ENCODE peak calls at places on chromosomes 7 and 10, in seven cellular contexts. W, S, X, N, D, I and A are unnamed samples.
A peak's percentile ranks its signal among the peaks of the same experiment; 100 is the strongest.

GRCh38 chr7:73842248-73842895 is at the start of gene METTL27:
- DNase-seq in W (peak; percentile 88), S (peak; percentile 97), X (peak; percentile 95), N (peak; percentile 91), D (peak; percentile 90), I (peak; percentile 94), A (peak; percentile 90)

GRCh38 chr7:116953727-116954442 is 584 bp downstream of the ST7 start:
- DNase-seq in W (peak; percentile 43), S (peak; percentile 69), X (peak; percentile 90), N (peak; percentile 81), D (peak; percentile 84), I (peak; percentile 50), A (peak; percentile 56)

GRCh38 chr7:118005021-118005420 is 131.8 kb upstream of the CTTNBP2 start:
- DNase-seq in W (no peak), S (no peak), X (no peak), N (no peak), D (no peak), I (no peak), A (no peak)

GRCh38 chr10:127046975-127047877 is 142.0 kb downstream of the DOCK1 start:
- DNase-seq in W (no peak), S (no peak), X (no peak), N (peak; percentile 19), D (peak; percentile 43), I (no peak), A (no peak)

GRCh38 chr10:112951349-112952281 is 1.6 kb downstream of the TCF7L2 start:
- DNase-seq in W (peak; percentile 72), S (peak; percentile 79), X (peak; percentile 87), N (peak; percentile 66), D (peak; percentile 85), I (peak; percentile 58), A (peak; percentile 61)

GRCh38 chr7:16755397-16755796 is 1.8 kb downstream of the TSPAN13 start:
- DNase-seq in W (no peak), S (no peak), X (no peak), N (peak; percentile 36), D (peak; percentile 39), I (no peak), A (no peak)

GRCh38 chr10:79399242-79399831 is 46.1 kb downstream of the ZCCHC24 start:
- DNase-seq in W (no peak), S (peak; percentile 59), X (peak; percentile 86), N (peak; percentile 96), D (peak; percentile 98), I (peak; percentile 86), A (peak; percentile 67)

GRCh38 chr7:121288894-121289293 is 39.9 kb upstream of the WNT16 start:
- DNase-seq in W (peak; percentile 79), S (no peak), X (no peak), N (peak; percentile 23), D (peak; percentile 82), I (no peak), A (no peak)

GRCh38 chr10:122490268-122490667 is 28.9 kb downstream of the HTRA1 start:
- DNase-seq in W (no peak), S (no peak), X (no peak), N (peak; percentile 35), D (peak; percentile 72), I (no peak), A (no peak)

GRCh38 chr10:71433983-71434744 is 37.4 kb downstream of the CDH23 start:
- DNase-seq in W (no peak), S (no peak), X (peak; percentile 71), N (no peak), D (no peak), I (no peak), A (no peak)

GRCh38 chr10:5557799-5558771 is 33.3 kb downstream of the CALML3 start:
- DNase-seq in W (no peak), S (no peak), X (peak; percentile 70), N (no peak), D (no peak), I (no peak), A (no peak)

GRCh38 chr10:86730227-86730626 is 26.2 kb upstream of the BMPR1A start:
- DNase-seq in W (no peak), S (no peak), X (no peak), N (no peak), D (no peak), I (no peak), A (no peak)

GRCh38 chr7:151503902-151504714 is 15.6 kb downstream of the RHEB start:
- DNase-seq in W (no peak), S (no peak), X (no peak), N (peak; percentile 86), D (peak; percentile 96), I (peak; percentile 63), A (no peak)

GRCh38 chr7:91033574-91033973 is 230.7 kb upstream of the FZD1 start:
- DNase-seq in W (no peak), S (no peak), X (no peak), N (no peak), D (no peak), I (no peak), A (no peak)

GRCh38 chr7:101650579-101651081 is 21.5 kb upstream of the MYL10 start:
- DNase-seq in W (no peak), S (no peak), X (no peak), N (no peak), D (no peak), I (no peak), A (no peak)

GRCh38 chr10:13550813-13551212 is 22.0 kb upstream of the BEND7 start:
- DNase-seq in W (no peak), S (no peak), X (no peak), N (no peak), D (no peak), I (no peak), A (no peak)

GRCh38 chr7:123917878-123918277 is 7.2 kb upstream of the SPAM1 start:
- DNase-seq in W (no peak), S (no peak), X (no peak), N (no peak), D (no peak), I (no peak), A (no peak)

GRCh38 chr7:123918309-123918708 is 6.7 kb upstream of the SPAM1 start:
- DNase-seq in W (no peak), S (no peak), X (no peak), N (no peak), D (no peak), I (no peak), A (no peak)

GRCh38 chr7:123916240-123916724 is 8.8 kb upstream of the SPAM1 start:
- DNase-seq in W (peak; percentile 35), S (no peak), X (no peak), N (no peak), D (no peak), I (no peak), A (no peak)
- TF ChIP-seq CTCF in W (peak; percentile 34), S (no peak), X (no peak), N (no peak), D (no peak), I (no peak), A (no peak)

DNA sequence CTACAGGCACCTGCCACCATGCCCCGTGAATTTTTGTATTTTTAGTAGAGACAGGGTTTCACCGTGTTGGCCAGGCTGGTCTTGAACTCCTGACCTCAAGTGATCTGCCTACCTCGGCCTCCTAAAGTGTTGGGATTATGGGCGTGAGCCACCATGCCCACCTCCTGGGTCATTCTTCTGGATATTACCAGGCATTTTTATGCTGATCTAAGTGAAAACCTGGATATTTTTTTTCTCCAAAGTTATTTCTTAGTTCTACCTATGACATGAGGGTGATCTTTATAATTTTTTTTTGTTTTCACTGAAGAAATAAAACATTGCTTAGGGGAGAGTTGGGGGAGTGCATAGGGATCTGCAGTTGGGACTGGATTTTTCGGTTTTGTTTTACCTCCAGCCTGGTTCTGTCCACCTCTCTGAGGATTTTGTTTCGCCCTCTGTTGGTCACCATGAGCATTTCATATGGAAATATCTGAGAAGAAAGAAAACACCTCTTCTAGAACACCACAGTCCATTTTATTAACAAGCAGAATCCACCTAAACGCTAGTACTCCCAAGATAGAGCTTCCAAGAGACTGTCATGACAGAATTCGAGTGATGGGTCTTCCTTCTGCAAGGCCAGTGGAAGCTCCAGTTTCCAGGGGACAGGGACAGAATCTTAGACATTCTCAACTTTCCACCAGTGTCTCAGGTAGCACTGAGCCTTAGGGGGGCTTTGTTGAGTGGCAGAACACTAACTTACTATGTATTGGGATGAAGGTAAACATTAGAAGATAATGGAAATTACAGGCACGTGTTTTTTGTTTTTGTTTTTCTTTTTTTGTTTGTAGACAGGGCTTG is 33.4 kb upstream of the AFAP1L2 start:
- DNase-seq in W (no peak), S (no peak), X (no peak), N (peak; percentile 5), D (peak; percentile 21), I (no peak), A (no peak)
- TF ChIP-seq CTCF in W (peak; percentile 68), S (peak; percentile 28), X (peak; percentile 13), N (peak; percentile 40), D (peak; percentile 69), I (no peak), A (peak; percentile 76)

GRCh38 chr7:129146237-129146979 is 1.9 kb downstream of the TSPAN33 start:
- DNase-seq in W (no peak), S (no peak), X (no peak), N (no peak), D (no peak), I (no peak), A (no peak)

GRCh38 chr7:129143724-129144094 is 798 bp upstream of the TSPAN33 start:
- DNase-seq in W (no peak), S (no peak), X (no peak), N (no peak), D (no peak), I (no peak), A (no peak)

GRCh38 chr7:129147723-129148122 is 3.2 kb downstream of the TSPAN33 start:
- DNase-seq in W (no peak), S (no peak), X (no peak), N (no peak), D (no peak), I (no peak), A (no peak)

GRCh38 chr7:129144095-129144833 is at the start of gene TSPAN33:
- DNase-seq in W (peak; percentile 42), S (peak; percentile 94), X (peak; percentile 94), N (peak; percentile 48), D (peak; percentile 51), I (peak; percentile 58), A (no peak)

DNA sequence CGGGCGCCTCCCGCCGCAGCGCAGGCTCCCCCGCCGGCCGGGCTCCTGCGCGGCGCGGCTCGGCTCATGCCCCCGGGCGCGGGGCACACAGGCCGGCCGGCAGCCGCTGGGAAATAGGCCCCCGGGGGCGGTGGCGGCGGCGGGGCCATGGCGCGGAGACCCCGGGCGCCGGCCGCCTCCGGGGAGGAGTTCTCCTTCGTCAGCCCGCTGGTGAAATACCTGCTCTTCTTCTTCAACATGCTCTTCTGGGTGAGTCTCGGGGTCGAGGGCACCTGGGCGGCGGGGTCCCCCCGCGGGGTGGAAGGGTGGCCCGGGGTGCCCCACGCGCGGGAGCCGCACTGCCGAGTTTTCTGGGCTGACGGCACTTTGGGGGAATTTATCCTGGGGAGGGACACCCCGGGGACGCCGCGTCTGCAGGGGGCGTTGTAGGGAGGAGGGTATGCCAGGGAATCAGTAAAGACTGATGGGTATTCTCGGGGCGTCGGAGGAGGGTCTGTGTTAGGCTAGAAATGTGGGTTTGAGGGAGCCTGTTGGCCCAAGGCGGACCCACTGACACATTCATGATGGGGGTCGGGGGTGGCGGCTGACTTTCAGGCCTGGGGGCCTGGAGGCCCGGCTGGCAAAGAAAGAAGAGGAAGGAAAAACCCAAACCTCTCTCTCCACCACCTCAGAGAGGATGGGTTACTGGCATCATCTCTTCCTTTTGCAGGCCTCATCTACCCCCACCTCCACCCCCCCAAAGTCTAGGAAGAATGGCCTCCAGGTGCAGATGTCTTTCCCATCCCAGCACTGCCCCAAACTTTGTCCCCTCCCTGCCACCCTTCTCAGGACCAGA is 544 bp downstream of the TSPAN33 start:
- DNase-seq in W (no peak), S (peak; percentile 68), X (peak; percentile 85), N (no peak), D (no peak), I (no peak), A (no peak)
- TF ChIP-seq CTCF in W (peak; percentile 34), S (no peak), X (peak; percentile 32), N (peak; percentile 20), D (peak; percentile 12), I (no peak), A (no peak)

GRCh38 chr10:88472540-88472939 is 110.6 kb downstream of the RNLS start:
- DNase-seq in W (no peak), S (no peak), X (no peak), N (no peak), D (peak; percentile 41), I (no peak), A (no peak)
- TF ChIP-seq CTCF in W (no peak), S (no peak), X (no peak), N (no peak), D (peak; percentile 53), I (no peak), A (no peak)